ENCODE peak calls at places on chromosomes 16 and 17, in nine cellular contexts. J, P, K, Z, U, Q, Y, W and N are unnamed samples.

GRCh38 chr17:28379814-28380571 is 8.5 kb downstream of the SARM1 start:
- DNase-seq in Z (no peak), W (peak; percentile 57), J (peak; percentile 48), U (peak; percentile 60), P (no peak), K (peak; percentile 76), Y (no peak), Q (peak; percentile 99), N (no peak)

GRCh38 chr17:8109669-8110455 is 8.5 kb downstream of the ALOXE3 start:
- DNase-seq in Z (no peak), W (no peak), K (peak; percentile 84), U (peak; percentile 61), Y (peak; percentile 85), J (no peak), P (peak; percentile 14), Q (peak; percentile 38), N (peak; percentile 56)

GRCh38 chr17:40130352-40131042 is 8.7 kb downstream of the MSL1 start:
- DNase-seq in W (no peak), Z (no peak), Y (no peak), J (no peak), U (peak; percentile 27), Q (no peak), P (no peak), K (no peak), N (no peak)

GRCh38 chr16:22206847-22207714 is 1.0 kb downstream of the EEF2K start:
- DNase-seq in Q (peak; percentile 58), W (peak; percentile 57), Y (peak; percentile 65), U (peak; percentile 87), K (peak; percentile 75), P (peak; percentile 69), J (peak; percentile 68), Z (no peak), N (peak; percentile 60)

GRCh38 chr16:66936889-66937554 is 1.7 kb downstream of the CES2 start:
- DNase-seq in Y (no peak), W (no peak), J (no peak), K (no peak), P (no peak), U (no peak), Q (no peak), Z (no peak), N (no peak)

GRCh38 chr17:16977932-16978331 is 6.0 kb upstream of the TNFRSF13B start:
- DNase-seq in Z (no peak), W (peak; percentile 38), Q (no peak), K (no peak), Y (no peak), J (peak; percentile 82), U (peak; percentile 70), P (no peak), N (no peak)

GRCh38 chr16:6897910-6898475 is 434.7 kb upstream of the RBFOX1 start:
- DNase-seq in P (no peak), J (no peak), K (no peak), W (no peak), Y (no peak), U (no peak), Z (no peak), Q (no peak), N (no peak)

GRCh38 chr17:56679148-56679766 is 85.8 kb downstream of the NOG start:
- DNase-seq in J (no peak), W (peak; percentile 56), Y (peak; percentile 4), K (peak; percentile 68), U (peak; percentile 67), Z (peak; percentile 15), P (peak; percentile 58), Q (peak; percentile 34), N (peak; percentile 11)

GRCh38 chr16:50473375-50473945 is 74.7 kb upstream of the NKD1 start:
- DNase-seq in J (peak; percentile 6), Q (peak; percentile 56), P (no peak), Y (no peak), Z (no peak), U (peak; percentile 24), W (no peak), K (no peak), N (no peak)

GRCh38 chr17:79670537-79671386 is 59.9 kb upstream of the RBFOX3 start:
- DNase-seq in U (peak; percentile 8), Z (no peak), Q (no peak), K (no peak), Y (no peak), W (no peak), P (no peak), J (no peak), N (no peak)

GRCh38 chr16:79272141-79272577 is 328.4 kb downstream of the MAF start:
- DNase-seq in U (no peak), Y (no peak), P (no peak), W (no peak), K (no peak), J (no peak), Z (no peak), Q (no peak), N (peak; percentile 94)

GRCh38 chr17:40323731-40324650 is 15.0 kb downstream of the RARA start:
- DNase-seq in Q (no peak), K (no peak), Z (no peak), Y (no peak), U (peak; percentile 73), J (no peak), P (peak; percentile 71), W (peak; percentile 44), N (peak; percentile 50)

GRCh38 chr17:82458130-82458884 is at the start of gene NARF:
- DNase-seq in J (peak; percentile 95), K (peak; percentile 100), Y (peak; percentile 100), W (peak; percentile 98), Z (peak; percentile 98), P (peak; percentile 98), U (peak; percentile 100), Q (peak; percentile 99), N (peak; percentile 98)

GRCh38 chr16:1708768-1709180 is 2.8 kb downstream of the MAPK8IP3 start:
- DNase-seq in Z (no peak), K (no peak), Q (no peak), J (peak; percentile 79), W (peak; percentile 86), P (peak; percentile 48), Y (no peak), U (peak; percentile 83), N (no peak)

GRCh38 chr16:81823111-81823510 is 44.0 kb downstream of the PLCG2 start:
- DNase-seq in U (no peak), J (no peak), W (no peak), K (no peak), Z (no peak), P (no peak), Y (peak; percentile 91), Q (no peak), N (no peak)

GRCh38 chr16:19386555-19386954 is 31.1 kb upstream of the TMC5 start:
- DNase-seq in W (no peak), K (no peak), Y (no peak), U (no peak), Q (no peak), P (no peak), J (no peak), Z (no peak), N (no peak)

GRCh38 chr16:19393226-19394074 is 24.2 kb upstream of the TMC5 start:
- DNase-seq in P (peak; percentile 25), K (no peak), W (peak; percentile 23), Y (no peak), U (peak; percentile 40), J (peak; percentile 80), Q (peak; percentile 83), Z (peak; percentile 89), N (no peak)

GRCh38 chr16:19384656-19385055 is 33.0 kb upstream of the TMC5 start:
- DNase-seq in Q (peak; percentile 67), Y (peak; percentile 13), P (no peak), K (no peak), J (no peak), W (no peak), Z (peak; percentile 78), U (no peak), N (no peak)

GRCh38 chr16:19392352-19392751 is 25.3 kb upstream of the TMC5 start:
- DNase-seq in Z (no peak), Y (no peak), J (no peak), Q (no peak), W (no peak), P (no peak), U (no peak), K (no peak), N (no peak)

GRCh38 chr16:19389246-19389645 is 28.4 kb upstream of the TMC5 start:
- DNase-seq in Z (no peak), J (no peak), W (no peak), Y (peak; percentile 60), P (no peak), Q (peak; percentile 44), U (peak; percentile 43), K (peak; percentile 60), N (peak; percentile 46)
- H2AFZ ChIP-seq in Z (no peak overlapping the region), J (no peak overlapping the region), W (no peak overlapping the region), Y (no peak overlapping the region), P (no peak overlapping the region), Q (no peak overlapping the region), U (no peak overlapping the region), K (no peak overlapping the region), N (no peak overlapping the region)

GRCh38 chr17:76122411-76123126 is 18.5 kb downstream of the FOXJ1 start:
- DNase-seq in Q (no peak), W (no peak), J (no peak), P (no peak), K (peak; percentile 48), U (no peak), Y (no peak), Z (no peak), N (no peak)
- H2AFZ ChIP-seq in Q (no peak overlapping the region), W (peak overlapping the region; percentile 90), J (peak overlapping the region; percentile 55), P (no peak overlapping the region), K (no peak overlapping the region), U (peak overlapping the region; percentile 96), Y (no peak overlapping the region), Z (no peak overlapping the region), N (peak overlapping the region; percentile 62)

GRCh38 chr16:4737545-4737944 is 3.2 kb downstream of the DNAAF8 start:
- DNase-seq in W (no peak), Q (no peak), P (no peak), J (no peak), U (no peak), Z (no peak), K (no peak), Y (no peak), N (no peak)
- H2AFZ ChIP-seq in W (no peak overlapping the region), Q (peak overlapping the region; percentile 47), P (no peak overlapping the region), J (no peak overlapping the region), U (no peak overlapping the region), Z (no peak overlapping the region), K (no peak overlapping the region), Y (no peak overlapping the region), N (no peak overlapping the region)

GRCh38 chr16:85235988-85236831 is 123.9 kb upstream of the CIBAR2 start:
- DNase-seq in Z (no peak), U (peak; percentile 40), K (no peak), W (no peak), J (no peak), Q (no peak), Y (no peak), P (peak; percentile 44), N (no peak)
- H2AFZ ChIP-seq in Z (no peak overlapping the region), U (no peak overlapping the region), K (no peak overlapping the region), W (peak overlapping the region; percentile 84), J (no peak overlapping the region), Q (no peak overlapping the region), Y (no peak overlapping the region), P (no peak overlapping the region), N (no peak overlapping the region)

GRCh38 chr16:56869513-56870270 is 4.7 kb downstream of the SLC12A3 start:
- DNase-seq in Y (peak; percentile 74), Z (peak; percentile 34), K (no peak), W (no peak), Q (no peak), J (no peak), P (no peak), U (peak; percentile 48), N (peak; percentile 39)
- H2AFZ ChIP-seq in Y (peak overlapping the region; percentile 70), Z (no peak overlapping the region), K (no peak overlapping the region), W (peak overlapping the region; percentile 56), Q (no peak overlapping the region), J (no peak overlapping the region), P (no peak overlapping the region), U (no peak overlapping the region), N (no peak overlapping the region)